ENCODE peak calls at places on chromosomes 6 and 20, in eight cellular contexts. One of them, this sample, is unnamed.
A peak's percentile ranks its signal among the peaks of the same experiment; 100 is the strongest.

GRCh38 chr20:54103067-54103761 is 32.8 kb upstream of the BCAS1 start:
- DNase-seq in Calu3: peak; percentile 99
- DNase-seq in glutamatergic neuron: peak; percentile 92
- DNase-seq in GM06990: no peak
- DNase-seq in activated CD4-positive, alpha-beta T cell treated with anti-CD3 and anti-CD28 coated beads, Interleukin-2, amount 50 U/mL, for 48 hours: peak; percentile 88
- DNase-seq in CD8-positive, alpha-beta T cell: peak; percentile 57
- DNase-seq in NCI-H1436: no peak
- DNase-seq in AG09309: no peak
- DNase-seq in this sample: peak; percentile 59

GRCh38 chr6:125519367-125519766 is 217.6 kb upstream of the HDDC2 start:
- DNase-seq in Calu3: no peak
- DNase-seq in glutamatergic neuron: no peak
- DNase-seq in GM06990: no peak
- DNase-seq in activated CD4-positive, alpha-beta T cell treated with anti-CD3 and anti-CD28 coated beads, Interleukin-2, amount 50 U/mL, for 48 hours: no peak
- DNase-seq in CD8-positive, alpha-beta T cell: no peak
- DNase-seq in NCI-H1436: no peak
- DNase-seq in AG09309: no peak
- DNase-seq in this sample: peak; percentile 87

GRCh38 chr6:128421788-128422187 is 98.6 kb downstream of the PTPRK start:
- DNase-seq in Calu3: no peak
- DNase-seq in glutamatergic neuron: no peak
- DNase-seq in GM06990: no peak
- DNase-seq in activated CD4-positive, alpha-beta T cell treated with anti-CD3 and anti-CD28 coated beads, Interleukin-2, amount 50 U/mL, for 48 hours: no peak
- DNase-seq in CD8-positive, alpha-beta T cell: no peak
- DNase-seq in NCI-H1436: no peak
- DNase-seq in AG09309: no peak
- DNase-seq in this sample: no peak

GRCh38 chr20:40293740-40294139 is 395.3 kb downstream of the MAFB start:
- DNase-seq in Calu3: no peak
- DNase-seq in glutamatergic neuron: no peak
- DNase-seq in GM06990: no peak
- DNase-seq in activated CD4-positive, alpha-beta T cell treated with anti-CD3 and anti-CD28 coated beads, Interleukin-2, amount 50 U/mL, for 48 hours: no peak
- DNase-seq in CD8-positive, alpha-beta T cell: no peak
- DNase-seq in NCI-H1436: no peak
- DNase-seq in AG09309: no peak
- DNase-seq in this sample: no peak

GRCh38 chr20:2799688-2800589 is 488 bp downstream of the CPXM1 start:
- DNase-seq in Calu3: no peak
- DNase-seq in glutamatergic neuron: peak; percentile 49
- DNase-seq in GM06990: no peak
- DNase-seq in activated CD4-positive, alpha-beta T cell treated with anti-CD3 and anti-CD28 coated beads, Interleukin-2, amount 50 U/mL, for 48 hours: peak; percentile 24
- DNase-seq in CD8-positive, alpha-beta T cell: no peak
- DNase-seq in NCI-H1436: no peak
- DNase-seq in AG09309: no peak
- DNase-seq in this sample: no peak

GRCh38 chr6:134830945-134831344 is 119.0 kb downstream of the ALDH8A1 start:
- DNase-seq in Calu3: peak; percentile 22
- DNase-seq in glutamatergic neuron: no peak
- DNase-seq in GM06990: no peak
- DNase-seq in activated CD4-positive, alpha-beta T cell treated with anti-CD3 and anti-CD28 coated beads, Interleukin-2, amount 50 U/mL, for 48 hours: no peak
- DNase-seq in CD8-positive, alpha-beta T cell: no peak
- DNase-seq in NCI-H1436: no peak
- DNase-seq in AG09309: no peak
- DNase-seq in this sample: no peak

GRCh38 chr6:150150821-150151646 is 8.2 kb downstream of the PPP1R14C start:
- DNase-seq in Calu3: no peak
- DNase-seq in glutamatergic neuron: no peak
- DNase-seq in GM06990: no peak
- DNase-seq in activated CD4-positive, alpha-beta T cell treated with anti-CD3 and anti-CD28 coated beads, Interleukin-2, amount 50 U/mL, for 48 hours: no peak
- DNase-seq in CD8-positive, alpha-beta T cell: no peak
- DNase-seq in NCI-H1436: no peak
- DNase-seq in AG09309: no peak
- DNase-seq in this sample: no peak

GRCh38 chr6:30396833-30397479 is 52.0 kb downstream of the RPP21 start:
- DNase-seq in Calu3: peak; percentile 93
- DNase-seq in glutamatergic neuron: peak; percentile 93
- DNase-seq in GM06990: peak; percentile 76
- DNase-seq in activated CD4-positive, alpha-beta T cell treated with anti-CD3 and anti-CD28 coated beads, Interleukin-2, amount 50 U/mL, for 48 hours: peak; percentile 93
- DNase-seq in CD8-positive, alpha-beta T cell: peak; percentile 79
- DNase-seq in NCI-H1436: peak; percentile 79
- DNase-seq in AG09309: no peak
- DNase-seq in this sample: peak; percentile 51

GRCh38 chr6:109875973-109876372 is 102.1 kb upstream of the GPR6 start:
- DNase-seq in Calu3: no peak
- DNase-seq in glutamatergic neuron: no peak
- DNase-seq in GM06990: no peak
- DNase-seq in activated CD4-positive, alpha-beta T cell treated with anti-CD3 and anti-CD28 coated beads, Interleukin-2, amount 50 U/mL, for 48 hours: no peak
- DNase-seq in CD8-positive, alpha-beta T cell: no peak
- DNase-seq in NCI-H1436: no peak
- DNase-seq in AG09309: no peak
- DNase-seq in this sample: no peak

GRCh38 chr6:170371588-170371987 is 65.0 kb downstream of the FAM120B start:
- DNase-seq in Calu3: no peak
- DNase-seq in glutamatergic neuron: peak; percentile 48
- DNase-seq in GM06990: no peak
- DNase-seq in activated CD4-positive, alpha-beta T cell treated with anti-CD3 and anti-CD28 coated beads, Interleukin-2, amount 50 U/mL, for 48 hours: no peak
- DNase-seq in CD8-positive, alpha-beta T cell: no peak
- DNase-seq in NCI-H1436: no peak
- DNase-seq in AG09309: no peak
- DNase-seq in this sample: no peak

GRCh38 chr6:33702345-33702977 is 9.0 kb downstream of the UQCC2 start:
- DNase-seq in Calu3: peak; percentile 51
- DNase-seq in glutamatergic neuron: no peak
- DNase-seq in GM06990: no peak
- DNase-seq in activated CD4-positive, alpha-beta T cell treated with anti-CD3 and anti-CD28 coated beads, Interleukin-2, amount 50 U/mL, for 48 hours: peak; percentile 39
- DNase-seq in CD8-positive, alpha-beta T cell: no peak
- DNase-seq in NCI-H1436: peak; percentile 36
- DNase-seq in AG09309: peak; percentile 55
- DNase-seq in this sample: peak; percentile 45

GRCh38 chr20:10448270-10449156 is 13.4 kb downstream of the SLX4IP start:
- DNase-seq in Calu3: no peak
- DNase-seq in glutamatergic neuron: no peak
- DNase-seq in GM06990: no peak
- DNase-seq in activated CD4-positive, alpha-beta T cell treated with anti-CD3 and anti-CD28 coated beads, Interleukin-2, amount 50 U/mL, for 48 hours: no peak
- DNase-seq in CD8-positive, alpha-beta T cell: no peak
- DNase-seq in NCI-H1436: no peak
- DNase-seq in AG09309: no peak
- DNase-seq in this sample: peak; percentile 27

GRCh38 chr6:157717266-157717870 is 105.7 kb upstream of the SNX9 start:
- DNase-seq in Calu3: no peak
- DNase-seq in glutamatergic neuron: no peak
- DNase-seq in GM06990: no peak
- DNase-seq in activated CD4-positive, alpha-beta T cell treated with anti-CD3 and anti-CD28 coated beads, Interleukin-2, amount 50 U/mL, for 48 hours: no peak
- DNase-seq in CD8-positive, alpha-beta T cell: no peak
- DNase-seq in NCI-H1436: no peak
- DNase-seq in AG09309: no peak
- DNase-seq in this sample: no peak

GRCh38 chr6:148140772-148141557 is 201.7 kb upstream of the SASH1 start:
- DNase-seq in Calu3: no peak
- DNase-seq in glutamatergic neuron: no peak
- DNase-seq in GM06990: no peak
- DNase-seq in activated CD4-positive, alpha-beta T cell treated with anti-CD3 and anti-CD28 coated beads, Interleukin-2, amount 50 U/mL, for 48 hours: no peak
- DNase-seq in CD8-positive, alpha-beta T cell: no peak
- DNase-seq in NCI-H1436: no peak
- DNase-seq in AG09309: no peak
- DNase-seq in this sample: no peak